ENCODE peak calls at places on chromosome 18, in five cellular contexts. X is Caco-2, G is left ventricle myocardium inferior, F is left lung, J is heart left ventricle. B is an unnamed sample.
A peak's percentile ranks its signal among the peaks of the same experiment; 100 is the strongest.

GRCh38 chr18:24342347-24342746 is 55.3 kb downstream of the OSBPL1A start:
- DNase-seq in F (no peak), J (no peak), G (no peak), X (no peak), B (no peak)

GRCh38 chr18:961644-962355 is 57.1 kb downstream of the ADCYAP1 start:
- DNase-seq in F (no peak), J (peak; percentile 16), X (no peak), G (peak; percentile 21), B (peak; percentile 55)

GRCh38 chr18:60466671-60467070 is 94.1 kb upstream of the MC4R start:
- DNase-seq in G (no peak), X (no peak), J (no peak), F (no peak), B (no peak)

GRCh38 chr18:63062246-63062645 is 257.3 kb downstream of the BCL2 start:
- DNase-seq in X (no peak), F (no peak), G (no peak), J (no peak), B (no peak)

GRCh38 chr18:36311026-36311570 is 13.6 kb downstream of the FHOD3 start:
- DNase-seq in F (no peak), X (no peak), J (no peak), G (no peak), B (no peak)

GRCh38 chr18:46418657-46419260 is 238.3 kb downstream of the LOXHD1 start:
- DNase-seq in G (peak; percentile 69), F (no peak), X (no peak), J (peak; percentile 78), B (peak; percentile 64)

GRCh38 chr18:24104486-24104885 is 34.4 kb upstream of the CABYR start:
- DNase-seq in F (no peak), J (no peak), X (no peak), G (no peak), B (no peak)

GRCh38 chr18:77001979-77002378 is 130.6 kb downstream of the MBP start:
- DNase-seq in F (no peak), X (no peak), G (no peak), J (no peak), B (peak; percentile 22)

GRCh38 chr18:46387426-46388131 is 269.4 kb downstream of the LOXHD1 start:
- DNase-seq in F (no peak), J (no peak), G (no peak), X (no peak), B (no peak)

GRCh38 chr18:62420151-62420512 is 95.0 kb downstream of the TNFRSF11A start:
- DNase-seq in F (no peak), X (no peak), G (no peak), J (no peak), B (no peak)

GRCh38 chr18:23155537-23155936 is 20.3 kb downstream of the CABLES1 start:
- DNase-seq in X (no peak), J (no peak), G (no peak), F (no peak), B (no peak)

GRCh38 chr18:6355789-6356589 is 58.7 kb downstream of the L3MBTL4 start:
- DNase-seq in X (no peak), G (no peak), J (no peak), F (no peak), B (no peak)

GRCh38 chr18:48029296-48029986 is 99.0 kb upstream of the SMAD2 start:
- DNase-seq in F (no peak), X (no peak), J (no peak), G (no peak), B (no peak)

GRCh38 chr18:22674300-22674699 is 256.6 kb upstream of the CTAGE1 start:
- DNase-seq in F (no peak), J (no peak), X (no peak), G (no peak), B (no peak)

GRCh38 chr18:75408554-75409506 is 18.7 kb downstream of the SMIM21 start:
- DNase-seq in X (no peak), J (no peak), F (no peak), G (no peak), B (no peak)

GRCh38 chr18:62070306-62070705 is 116.5 kb downstream of the PIGN start:
- DNase-seq in G (no peak), F (no peak), X (no peak), J (no peak), B (no peak)

GRCh38 chr18:75070625-75071483 is 138.1 kb downstream of the PTGR3 start:
- DNase-seq in J (no peak), F (peak; percentile 68), G (no peak), X (no peak), B (peak; percentile 72)

GRCh38 chr18:57889841-57890240 is 86.7 kb upstream of the ATP8B1 start:
- DNase-seq in J (no peak), X (no peak), F (no peak), G (no peak), B (no peak)
- H3K9me3 ChIP-seq in J (peaks cover 8% of the 10 kb centered on the region), X (no peaks in the 10 kb centered on the region), F (peaks cover 16% of the 10 kb centered on the region), G (peaks cover 16% of the 10 kb centered on the region), B (no peaks in the 10 kb centered on the region)

GRCh38 chr18:13420969-13421686 is 202.6 kb downstream of the LDLRAD4 start:
- DNase-seq in J (no peak), G (no peak), F (no peak), X (no peak), B (no peak)
- H3K4me1 ChIP-seq in J (peaks cover 37% of the 10 kb centered on the region), G (peaks cover 68% of the 10 kb centered on the region), F (peaks cover 5% of the 10 kb centered on the region), X (no peaks in the 10 kb centered on the region), B (peaks cover 10% of the 10 kb centered on the region)

DNA sequence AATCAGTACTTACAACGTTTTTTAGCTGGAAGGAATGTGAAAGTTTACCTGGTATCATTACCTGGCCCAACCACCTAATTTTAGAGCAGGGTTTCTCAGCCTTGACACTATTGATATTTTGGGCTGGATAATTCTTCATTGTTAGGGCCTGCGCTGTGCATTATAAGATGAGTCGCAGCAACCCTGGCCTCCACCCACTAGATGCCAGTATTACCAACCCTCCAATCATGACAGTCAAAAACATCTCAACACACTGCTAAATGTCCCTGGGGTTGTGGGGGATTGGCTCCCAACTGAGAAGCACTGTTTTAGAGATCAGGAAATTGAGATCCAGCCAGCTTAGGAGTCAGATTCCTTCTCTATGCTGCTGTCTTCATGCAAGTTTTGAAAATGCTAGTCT is 265.3 kb upstream of the TCF4 start:
- DNase-seq in F (no peak), J (no peak), X (no peak), G (no peak), B (no peak)
- H3K9me3 ChIP-seq in F (no peaks in the 10 kb centered on the region), J (no peaks in the 10 kb centered on the region), X (no peaks in the 10 kb centered on the region), G (no peaks in the 10 kb centered on the region), B (no peaks in the 10 kb centered on the region)

DNA sequence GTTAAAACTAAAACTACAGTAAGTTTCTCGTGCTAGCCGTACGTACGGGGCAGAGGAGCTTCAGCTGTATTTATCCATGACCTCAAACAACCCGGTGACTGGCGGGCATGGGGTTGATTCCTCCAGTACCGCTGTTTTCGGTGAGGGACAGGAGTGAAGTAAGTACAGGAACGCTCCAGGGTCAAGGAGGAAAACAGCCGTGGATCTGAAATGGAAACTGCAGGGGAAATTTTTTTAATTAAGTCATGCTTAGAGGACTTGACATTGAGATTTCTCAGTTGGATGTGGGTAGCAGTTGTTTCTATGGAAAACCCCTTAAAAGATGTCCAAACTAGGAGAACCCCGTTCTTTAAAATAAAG is 1.2 kb downstream of the RAB12 start:
- DNase-seq in J (no peak), X (no peak), F (peak; percentile 20), G (no peak), B (peak; percentile 43)
- H3K4me1 ChIP-seq in J (peaks cover 54% of the 10 kb centered on the region), X (peaks cover 8% of the 10 kb centered on the region), F (peaks cover 10% of the 10 kb centered on the region), G (peaks cover 73% of the 10 kb centered on the region), B (peaks cover 12% of the 10 kb centered on the region)

GRCh38 chr18:71374294-71374693 is 1085.4 kb downstream of the SOCS6 start:
- DNase-seq in F (no peak), G (no peak), J (no peak), X (no peak), B (no peak)
- H3K9me3 ChIP-seq in F (no peaks in the 10 kb centered on the region), G (no peaks in the 10 kb centered on the region), J (peaks cover 3% of the 10 kb centered on the region), X (no peaks in the 10 kb centered on the region), B (no peaks in the 10 kb centered on the region)

GRCh38 chr18:57441395-57441794 is 6.2 kb downstream of the ONECUT2 start:
- DNase-seq in J (no peak), F (no peak), X (no peak), G (no peak), B (no peak)

GRCh38 chr18:57445488-57446319 is 10.5 kb downstream of the ONECUT2 start:
- DNase-seq in G (no peak), J (no peak), F (no peak), X (no peak), B (no peak)

GRCh38 chr18:57444301-57444759 is 9.2 kb downstream of the ONECUT2 start:
- DNase-seq in J (no peak), F (no peak), G (no peak), X (no peak), B (no peak)

GRCh38 chr18:57443247-57443646 is 8.1 kb downstream of the ONECUT2 start:
- DNase-seq in F (no peak), G (no peak), J (no peak), X (no peak), B (no peak)

DNA sequence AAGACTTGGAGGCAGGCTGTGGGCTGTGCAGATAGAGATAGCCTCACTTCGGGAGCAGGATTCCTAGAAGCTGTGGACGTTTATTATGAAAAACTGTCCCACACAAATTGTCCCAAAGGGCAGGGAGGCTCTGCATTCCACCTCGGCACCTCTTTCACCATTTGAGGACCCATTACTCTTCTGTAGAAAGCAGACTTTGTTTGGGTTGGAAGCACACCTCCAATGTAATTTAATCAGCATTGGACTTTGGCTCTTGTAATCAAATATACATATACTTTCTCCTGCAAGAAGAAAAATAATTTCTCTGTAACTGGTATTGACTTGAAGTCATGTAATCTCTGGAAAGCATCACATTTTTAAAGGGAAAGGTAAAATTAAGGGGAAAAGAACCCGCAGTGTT is 8.5 kb downstream of the ONECUT2 start:
- DNase-seq in X (no peak), F (no peak), G (no peak), J (no peak), B (no peak)
- H3K4me1 ChIP-seq in X (no peaks in the 10 kb centered on the region), F (no peaks in the 10 kb centered on the region), G (peaks cover 32% of the 10 kb centered on the region), J (peaks cover 17% of the 10 kb centered on the region), B (peaks cover 2% of the 10 kb centered on the region)

GRCh38 chr18:71370095-71370494 is 1081.2 kb downstream of the SOCS6 start:
- DNase-seq in J (no peak), X (no peak), G (no peak), F (no peak), B (no peak)
- H3K9me3 ChIP-seq in J (peaks cover 40% of the 10 kb centered on the region), X (no peaks in the 10 kb centered on the region), G (peaks cover 30% of the 10 kb centered on the region), F (peaks cover 18% of the 10 kb centered on the region), B (no peaks in the 10 kb centered on the region)

GRCh38 chr18:79951545-79952456 is at the start of gene SLC66A2:
- DNase-seq in J (peak; percentile 94), X (peak; percentile 79), F (peak; percentile 99), G (peak; percentile 94), B (peak; percentile 98)

GRCh38 chr18:79947881-79948610 is 3.4 kb downstream of the SLC66A2 start:
- DNase-seq in J (no peak), G (no peak), X (no peak), F (no peak), B (no peak)

GRCh38 chr18:79948719-79949411 is 2.6 kb downstream of the SLC66A2 start:
- DNase-seq in J (no peak), F (no peak), G (no peak), X (no peak), B (no peak)

GRCh38 chr18:79950440-79951341 is 762 bp downstream of the SLC66A2 start:
- DNase-seq in X (no peak), J (no peak), G (no peak), F (peak; percentile 90), B (peak; percentile 75)

GRCh38 chr18:79949571-79950439 is 1.6 kb downstream of the SLC66A2 start:
- DNase-seq in J (peak; percentile 68), F (peak; percentile 87), G (peak; percentile 60), X (no peak), B (peak; percentile 84)
- H3K4me1 ChIP-seq in J (peaks cover 48% of the 10 kb centered on the region), F (peaks cover 31% of the 10 kb centered on the region), G (peaks cover 67% of the 10 kb centered on the region), X (no peaks in the 10 kb centered on the region), B (peaks cover 20% of the 10 kb centered on the region)